ENCODE peak calls at places on chromosomes 5 and 9, in ten cellular contexts. B is choroid plexus epithelial cell; H is effector memory CD4-positive, alpha-beta T cell; U is colonic mucosa; T is esophagus squamous epithelium; Q is cardiac muscle cell; E is mesenchymal stem cell; I is epithelial cell of esophagus; G is CD8-positive, alpha-beta memory T cell; Z is body of pancreas. R is an unnamed sample.
A peak's percentile ranks its signal among the peaks of the same experiment; 100 is the strongest.

GRCh38 chr5:42547146-42547545 is 123.9 kb downstream of the GHR start:
- DNase-seq in B (peak; percentile 14), H (no peak), U (no peak), T (no peak), Q (peak; percentile 58), E (peak; percentile 95), I (peak; percentile 83), G (no peak), Z (no peak), R (peak; percentile 62)

GRCh38 chr5:137088175-137088574 is 411.0 kb downstream of the SPOCK1 start:
- DNase-seq in B (no peak), H (no peak), U (no peak), T (no peak), Q (no peak), E (no peak), I (no peak), G (no peak), Z (no peak), R (no peak)

GRCh38 chr5:1118738-1119137 is 6.9 kb upstream of the SLC12A7 start:
- DNase-seq in B (no peak), H (no peak), U (peak; percentile 84), T (no peak), Q (peak; percentile 25), E (no peak), I (no peak), G (no peak), Z (peak; percentile 59), R (no peak)

GRCh38 chr9:74577956-74578355 is 80.8 kb downstream of the RORB start:
- DNase-seq in B (peak; percentile 28), H (no peak), U (no peak), T (no peak), Q (no peak), E (no peak), I (peak; percentile 17), G (no peak), Z (no peak), R (peak; percentile 10)

GRCh38 chr5:132414634-132415377 is 45.3 kb downstream of the SLC22A5 start:
- DNase-seq in B (peak; percentile 70), H (no peak), U (no peak), T (no peak), Q (peak; percentile 59), E (peak; percentile 62), I (peak; percentile 92), G (no peak), Z (no peak), R (peak; percentile 77)

GRCh38 chr9:82882744-82883143 is 180.2 kb downstream of the RASEF start:
- DNase-seq in B (no peak), H (no peak), U (no peak), T (no peak), Q (no peak), E (peak; percentile 11), I (no peak), G (no peak), Z (no peak), R (peak; percentile 18)

GRCh38 chr5:37015795-37016666 is 139.5 kb downstream of the NIPBL start:
- DNase-seq in B (peak; percentile 25), H (no peak), U (no peak), T (no peak), Q (peak; percentile 25), E (no peak), I (peak; percentile 5), G (no peak), Z (no peak), R (peak; percentile 68)

GRCh38 chr5:138241688-138242547 is 28.8 kb upstream of the CDC23 start:
- DNase-seq in B (no peak), H (no peak), U (no peak), T (no peak), Q (peak; percentile 47), E (peak; percentile 12), I (no peak), G (no peak), Z (peak; percentile 40), R (peak; percentile 31)

GRCh38 chr5:147935032-147935431 is 28.7 kb upstream of the C5orf46 start:
- DNase-seq in B (peak; percentile 69), H (no peak), U (no peak), T (no peak), Q (peak; percentile 63), E (peak; percentile 54), I (peak; percentile 85), G (no peak), Z (no peak), R (peak; percentile 89)

GRCh38 chr5:126189862-126190261 is 233.3 kb upstream of the GRAMD2B start:
- DNase-seq in B (no peak), H (no peak), U (no peak), T (no peak), Q (no peak), E (no peak), I (no peak), G (no peak), Z (no peak), R (no peak)

GRCh38 chr9:134396825-134397224 is 70.6 kb downstream of the RXRA start:
- DNase-seq in B (no peak), H (peak; percentile 51), U (no peak), T (no peak), Q (no peak), E (no peak), I (no peak), G (peak; percentile 64), Z (no peak), R (no peak)

GRCh38 chr9:2199999-2200796 is 185.1 kb downstream of the SMARCA2 start:
- DNase-seq in B (no peak), H (no peak), U (no peak), T (no peak), Q (no peak), E (no peak), I (no peak), G (no peak), Z (no peak), R (no peak)

GRCh38 chr5:81014348-81014747 is 54.2 kb downstream of the RASGRF2 start:
- DNase-seq in B (no peak), H (no peak), U (no peak), T (no peak), Q (no peak), E (no peak), I (no peak), G (no peak), Z (no peak), R (no peak)

GRCh38 chr5:172086312-172086975 is 80.0 kb upstream of the FBXW11 start:
- DNase-seq in B (peak; percentile 23), H (no peak), U (no peak), T (no peak), Q (no peak), E (no peak), I (no peak), G (no peak), Z (no peak), R (no peak)

GRCh38 chr5:172078027-172078426 is 71.6 kb upstream of the FBXW11 start:
- DNase-seq in B (no peak), H (no peak), U (peak; percentile 53), T (no peak), Q (no peak), E (no peak), I (no peak), G (no peak), Z (peak; percentile 56), R (no peak)

GRCh38 chr5:172085738-172086137 is 79.3 kb upstream of the FBXW11 start:
- DNase-seq in B (no peak), H (no peak), U (no peak), T (no peak), Q (no peak), E (no peak), I (no peak), G (no peak), Z (no peak), R (no peak)

GRCh38 chr5:172078726-172079345 is 72.4 kb upstream of the FBXW11 start:
- DNase-seq in B (peak; percentile 56), H (no peak), U (no peak), T (no peak), Q (peak; percentile 75), E (no peak), I (no peak), G (no peak), Z (peak; percentile 80), R (peak; percentile 34)

DNA sequence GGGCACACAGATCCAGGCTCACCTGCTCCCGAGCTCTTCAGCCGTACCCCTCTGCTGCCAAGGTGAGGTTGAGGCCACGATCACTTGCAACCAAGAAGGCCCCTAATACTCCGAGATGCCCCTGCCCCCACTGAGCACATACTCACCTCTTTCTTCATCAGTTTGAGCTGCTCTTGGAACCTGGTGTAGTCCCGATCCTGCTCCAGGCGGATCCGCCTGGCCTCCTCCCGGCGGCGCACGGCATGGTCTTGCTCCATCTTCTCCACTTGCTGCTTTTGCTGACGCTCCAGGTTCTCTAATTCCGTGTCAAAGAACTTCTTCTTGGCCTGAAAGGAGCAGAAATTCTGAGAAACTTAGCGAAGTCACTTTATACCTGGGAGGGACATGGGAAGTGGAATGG is 75.7 kb upstream of the FBXW11 start:
- DNase-seq in B (no peak), H (no peak), U (no peak), T (no peak), Q (no peak), E (no peak), I (no peak), G (no peak), Z (no peak), R (no peak)
- H3K4me3 ChIP-seq in B (no peak overlapping the region), H (no peak overlapping the region), U (no peak overlapping the region), T (no peak overlapping the region), Q (no peak overlapping the region), E (no peak overlapping the region), I (no peak overlapping the region), G (no peak overlapping the region), Z (no peak overlapping the region), R (no peak overlapping the region)

DNA sequence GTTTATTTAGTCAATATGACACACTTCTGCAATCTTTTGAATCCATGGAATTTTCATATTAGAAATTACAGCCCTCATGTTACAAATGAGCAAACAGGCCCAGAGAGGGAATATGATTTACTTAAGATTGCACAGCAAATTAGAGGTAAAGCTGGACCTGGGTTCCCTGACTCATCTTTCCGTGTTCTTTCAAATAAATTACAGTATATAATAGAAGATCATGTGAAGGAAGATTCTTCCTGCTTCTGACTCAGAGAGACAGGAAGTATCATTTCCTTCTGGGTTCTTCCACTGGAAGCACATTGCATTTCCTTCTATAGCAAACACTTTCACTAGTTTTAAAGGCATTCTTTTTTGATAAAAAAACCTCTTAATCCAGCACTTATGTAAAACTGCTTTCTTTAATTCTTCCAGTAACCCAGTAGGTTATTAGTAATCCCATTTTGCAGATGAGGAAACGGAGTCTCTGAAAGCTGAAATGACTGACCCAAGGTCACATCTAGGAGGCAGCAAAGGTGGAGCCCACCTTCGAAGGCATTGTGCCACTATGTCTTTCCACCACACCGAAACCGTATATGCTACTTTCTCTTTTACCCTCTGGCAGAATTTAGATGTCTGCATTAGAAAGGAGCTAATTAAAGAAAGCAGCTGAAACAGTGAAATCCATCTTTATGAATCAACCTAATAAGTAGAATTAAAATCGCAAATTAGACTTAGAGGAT is 566.7 kb upstream of the KLF4 start:
- DNase-seq in B (peak; percentile 54), H (no peak), U (no peak), T (no peak), Q (peak; percentile 38), E (peak; percentile 66), I (peak; percentile 91), G (no peak), Z (no peak), R (peak; percentile 41)
- H3K4me3 ChIP-seq in B (no peak overlapping the region), H (no peak overlapping the region), U (no peak overlapping the region), T (no peak overlapping the region), Q (no peak overlapping the region), E (no peak overlapping the region), I (peak overlapping the region; percentile 14), G (no peak overlapping the region), Z (no peak overlapping the region), R (no peak overlapping the region)

GRCh38 chr9:98104445-98104881 is 14.6 kb downstream of the TRIM14 start:
- DNase-seq in B (no peak), H (no peak), U (no peak), T (no peak), Q (no peak), E (no peak), I (no peak), G (no peak), Z (no peak), R (no peak)
- H3K4me3 ChIP-seq in B (no peak overlapping the region), H (peak overlapping the region; percentile 8), U (no peak overlapping the region), T (no peak overlapping the region), Q (no peak overlapping the region), E (no peak overlapping the region), I (no peak overlapping the region), G (no peak overlapping the region), Z (no peak overlapping the region), R (no peak overlapping the region)

GRCh38 chr9:36163840-36164175 is 5.4 kb upstream of the CCIN start:
- DNase-seq in B (peak; percentile 56), H (no peak), U (no peak), T (no peak), Q (peak; percentile 27), E (peak; percentile 47), I (peak; percentile 40), G (no peak), Z (no peak), R (peak; percentile 40)
- H3K4me3 ChIP-seq in B (no peak overlapping the region), H (no peak overlapping the region), U (no peak overlapping the region), T (no peak overlapping the region), Q (no peak overlapping the region), E (no peak overlapping the region), I (no peak overlapping the region), G (no peak overlapping the region), Z (no peak overlapping the region), R (no peak overlapping the region)

R was measured in fibroblast of the aortic adventitia.